ENCODE peak calls at places on chromosomes 6 and 20, in six cellular contexts. T is Peyer's patch, X is psoas muscle, I is lung, J is cardiac muscle cell, R is lower lobe of right lung. K is an unnamed sample.

GRCh38 chr6:8499540-8499939 is 64.2 kb upstream of the SLC35B3 start:
- DNase-seq in I (no peak), T (no peak), R (no peak), X (no peak), J (peak; percentile 9), K (no peak)

GRCh38 chr6:35146453-35146852 is 5.3 kb upstream of the TCP11 start:
- DNase-seq in X (no peak), I (peak; percentile 44), T (no peak), J (peak; percentile 83), R (peak; percentile 59), K (peak; percentile 61)

GRCh38 chr6:21886601-21887091 is 293.1 kb downstream of the SOX4 start:
- DNase-seq in R (no peak), T (no peak), J (no peak), I (no peak), X (no peak), K (no peak)

GRCh38 chr6:154404791-154405400 is 48.3 kb upstream of the IPCEF1 start:
- DNase-seq in J (no peak), I (no peak), X (no peak), R (no peak), T (no peak), K (no peak)

GRCh38 chr6:15500078-15500740 is 162.6 kb downstream of the DTNBP1 start:
- DNase-seq in X (no peak), J (no peak), R (no peak), I (no peak), T (no peak), K (peak; percentile 2)

GRCh38 chr6:111551521-111552231 is 54.0 kb downstream of the TRAF3IP2 start:
- DNase-seq in X (no peak), T (no peak), R (peak; percentile 75), I (peak; percentile 54), J (peak; percentile 44), K (peak; percentile 59)

GRCh38 chr6:87529221-87529620 is 56.4 kb downstream of the SLC35A1 start:
- DNase-seq in X (no peak), T (no peak), I (no peak), J (no peak), R (no peak), K (no peak)

GRCh38 chr20:48703511-48704219 is 124.1 kb downstream of the PREX1 start:
- DNase-seq in X (peak; percentile 77), T (no peak), J (no peak), R (no peak), I (no peak), K (no peak)

GRCh38 chr20:1533059-1533458 is 24.4 kb downstream of the SIRPD start:
- DNase-seq in J (no peak), X (no peak), R (no peak), T (no peak), I (no peak), K (no peak)

GRCh38 chr20:13677241-13677640 is 38.5 kb upstream of the TASP1 start:
- DNase-seq in R (no peak), J (no peak), T (no peak), I (no peak), X (no peak), K (no peak)

GRCh38 chr6:36028887-36029324 is 1.3 kb downstream of the MAPK14 start:
- DNase-seq in I (peak; percentile 75), T (peak; percentile 79), J (peak; percentile 81), X (peak; percentile 73), R (peak; percentile 78), K (peak; percentile 70)

GRCh38 chr6:122364084-122364483 is 35.4 kb upstream of the HSF2 start:
- DNase-seq in J (no peak), T (no peak), X (no peak), R (no peak), I (no peak), K (no peak)

GRCh38 chr6:135972120-135972519 is 120.6 kb downstream of the PDE7B start:
- DNase-seq in J (no peak), T (no peak), R (no peak), I (no peak), X (no peak), K (no peak)

GRCh38 chr20:48153523-48153922 is 368.2 kb upstream of the SULF2 start:
- DNase-seq in I (no peak), J (no peak), R (no peak), T (no peak), X (no peak), K (no peak)

GRCh38 chr6:113363866-113364265 is 493.3 kb upstream of the MARCKS start:
- DNase-seq in T (no peak), I (no peak), X (no peak), R (no peak), J (no peak), K (no peak)

GRCh38 chr6:13848553-13849150 is 34.3 kb upstream of the MCUR1 start:
- DNase-seq in R (no peak), X (no peak), J (peak; percentile 11), I (no peak), T (no peak), K (no peak)

GRCh38 chr20:2005359-2005758 is 11.5 kb upstream of the PDYN start:
- DNase-seq in X (no peak), T (no peak), R (no peak), I (no peak), J (no peak), K (no peak)

GRCh38 chr20:44068311-44068710 is 118.7 kb downstream of the JPH2 start:
- DNase-seq in R (no peak), X (no peak), T (no peak), J (no peak), I (no peak), K (no peak)

GRCh38 chr6:68044264-68044663 is 590.8 kb upstream of the ADGRB3 start:
- DNase-seq in T (no peak), X (no peak), J (no peak), I (no peak), R (no peak), K (no peak)

GRCh38 chr6:29792123-29793035 is 35.2 kb upstream of the HLA-G start:
- DNase-seq in I (peak; percentile 56), R (peak; percentile 88), T (peak; percentile 68), X (peak; percentile 78), J (peak; percentile 16), K (peak; percentile 58)

GRCh38 chr20:3909952-3910366 is 20.8 kb downstream of the PANK2 start:
- DNase-seq in X (no peak), T (no peak), I (no peak), R (no peak), J (no peak), K (no peak)

GRCh38 chr6:35415065-35415880 is 36.9 kb upstream of the FANCE start:
- DNase-seq in X (peak; percentile 83), I (peak; percentile 79), T (peak; percentile 28), J (peak; percentile 80), R (peak; percentile 73), K (peak; percentile 72)

GRCh38 chr6:84868149-84868548 is 103.8 kb upstream of the TBX18 start:
- DNase-seq in I (no peak), J (no peak), T (no peak), R (no peak), X (no peak), K (no peak)

GRCh38 chr20:51902933-51903332 is 100.6 kb upstream of the SALL4 start:
- DNase-seq in I (no peak), R (no peak), T (no peak), J (no peak), X (no peak), K (no peak)

GRCh38 chr20:53672484-53673129 is 79.0 kb upstream of the ZNF217 start:
- DNase-seq in T (no peak), J (no peak), R (no peak), X (no peak), I (no peak), K (no peak)

GRCh38 chr20:62796699-62797491 is 622 bp downstream of the MRGBP start:
- DNase-seq in T (no peak), R (no peak), J (no peak), I (no peak), X (no peak), K (no peak)

GRCh38 chr6:71533939-71534379 is 245.3 kb downstream of the OGFRL1 start:
- DNase-seq in J (no peak), X (no peak), R (no peak), T (no peak), I (no peak), K (no peak)

GRCh38 chr20:10921491-10922010 is 247.8 kb upstream of the JAG1 start:
- DNase-seq in J (no peak), I (no peak), X (no peak), R (no peak), T (no peak), K (no peak)
- H3K4me1 ChIP-seq in J (peaks cover 9% of the 10 kb centered on the region), I (no peaks in the 10 kb centered on the region), X (no peaks in the 10 kb centered on the region), R (no peaks in the 10 kb centered on the region), T (no peaks in the 10 kb centered on the region), K (no peaks in the 10 kb centered on the region)

GRCh38 chr20:36309643-36310042 is 3.5 kb downstream of the DLGAP4 start:
- DNase-seq in I (no peak), R (no peak), T (no peak), X (peak; percentile 28), J (no peak), K (no peak)
- H3K4me1 ChIP-seq in I (no peaks in the 10 kb centered on the region), R (peaks cover 8% of the 10 kb centered on the region), T (peaks cover 13% of the 10 kb centered on the region), X (peaks cover 4% of the 10 kb centered on the region), J (no peaks in the 10 kb centered on the region), K (peaks cover 13% of the 10 kb centered on the region)

GRCh38 chr6:43926644-43927524 is 156.9 kb downstream of the VEGFA start:
- DNase-seq in T (no peak), X (no peak), R (peak; percentile 57), J (peak; percentile 68), I (peak; percentile 72), K (peak; percentile 74)

GRCh38 chr6:43923376-43924221 is 153.6 kb downstream of the VEGFA start:
- DNase-seq in T (no peak), R (peak; percentile 35), J (no peak), I (no peak), X (no peak), K (no peak)

GRCh38 chr6:43921548-43922422 is 151.8 kb downstream of the VEGFA start:
- DNase-seq in J (no peak), R (peak; percentile 32), T (no peak), X (no peak), I (no peak), K (no peak)

GRCh38 chr6:43922423-43923375 is 152.7 kb downstream of the VEGFA start:
- DNase-seq in I (no peak), R (peak; percentile 32), T (no peak), X (no peak), J (no peak), K (no peak)

DNA sequence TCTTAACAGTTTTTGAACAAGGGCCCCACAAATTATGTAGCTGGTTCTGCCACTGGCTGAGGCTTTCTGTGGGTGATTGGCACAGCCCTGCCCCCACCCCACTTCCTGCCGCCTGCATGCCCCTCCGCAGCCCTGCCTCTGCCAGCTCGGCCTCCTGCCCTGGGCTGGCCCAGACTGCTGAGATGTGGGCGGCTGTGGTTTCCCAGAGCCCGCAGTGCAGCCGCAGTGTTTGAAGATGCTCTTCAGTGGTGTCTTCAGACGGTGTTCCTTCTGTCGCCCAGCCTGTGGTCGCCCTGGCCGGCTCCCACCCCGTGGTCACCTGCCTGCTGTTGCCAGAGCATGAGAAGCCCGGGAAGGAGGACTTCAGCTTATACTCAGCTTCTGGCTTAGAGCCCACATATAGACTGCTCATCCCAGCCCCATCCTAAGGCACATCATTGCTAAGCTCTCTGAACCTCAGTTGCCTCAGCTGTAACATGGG is 154.3 kb downstream of the VEGFA start:
- DNase-seq in J (no peak), T (peak; percentile 23), I (no peak), R (peak; percentile 56), X (no peak), K (no peak)
- H3K4me1 ChIP-seq in J (peaks cover 13% of the 10 kb centered on the region), T (peaks cover 6% of the 10 kb centered on the region), I (no peaks in the 10 kb centered on the region), R (peaks cover 35% of the 10 kb centered on the region), X (no peaks in the 10 kb centered on the region), K (no peaks in the 10 kb centered on the region)

DNA sequence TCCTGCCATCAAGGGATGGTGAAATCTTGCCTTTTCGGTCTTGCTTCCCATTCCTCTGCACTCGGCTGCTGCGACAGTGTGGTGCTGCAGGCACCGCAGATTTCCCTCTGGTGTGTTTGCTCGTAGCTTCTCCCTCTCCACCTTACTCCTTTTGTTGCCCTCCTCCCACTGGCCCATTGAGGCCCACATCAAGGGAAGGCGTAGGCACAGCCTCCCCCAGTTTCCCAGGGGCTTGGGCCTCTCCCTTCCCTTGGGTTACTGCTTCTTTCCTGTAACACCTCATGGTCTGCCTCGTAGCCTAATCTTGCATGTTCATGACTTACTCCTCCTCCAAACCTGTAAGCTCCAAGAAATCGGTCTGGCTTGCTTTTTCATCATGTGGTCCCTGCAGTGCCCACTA is 9.9 kb downstream of the E2F3 start:
- DNase-seq in R (no peak), X (no peak), T (no peak), I (no peak), J (no peak), K (no peak)
- H3K4me1 ChIP-seq in R (peaks cover 8% of the 10 kb centered on the region), X (peaks cover 39% of the 10 kb centered on the region), T (peaks cover 13% of the 10 kb centered on the region), I (peaks cover 7% of the 10 kb centered on the region), J (peaks cover 39% of the 10 kb centered on the region), K (peaks cover 11% of the 10 kb centered on the region)

K was measured in transverse colon.